ENCODE peak calls at places on chromosomes 6 and 20, in six cellular contexts. E is activated CD4-positive, alpha-beta T cell treated with anti-CD3 and anti-CD28 coated beads for 36 hours; S is HEK293T; N is dorsolateral prefrontal cortex; B is kidney glomerular epithelial cell; H is T-helper 2 cell. M is an unnamed sample.

GRCh38 chr6:34791842-34792604 is at the start of gene BLTP3A:
- DNase-seq in E (peak; percentile 88), S (peak; percentile 86), N (peak; percentile 60), B (peak; percentile 53), H (peak; percentile 65), M (peak; percentile 75)

GRCh38 chr6:54335871-54336270 is 27.6 kb downstream of the TINAG start:
- DNase-seq in E (no peak), S (no peak), N (no peak), B (peak; percentile 97), H (no peak), M (no peak)

GRCh38 chr6:10146723-10147451 is 268.0 kb downstream of the TFAP2A start:
- DNase-seq in E (peak; percentile 6), S (peak; percentile 75), N (peak; percentile 43), B (peak; percentile 3), H (no peak), M (peak; percentile 3)

GRCh38 chr6:13971303-13971702 is 46.6 kb downstream of the RNF182 start:
- DNase-seq in E (no peak), S (no peak), N (no peak), B (no peak), H (no peak), M (no peak)

GRCh38 chr6:42255050-42255449 is 37.4 kb upstream of the MRPS10 start:
- DNase-seq in E (no peak), S (no peak), N (no peak), B (no peak), H (no peak), M (no peak)

GRCh38 chr6:64062960-64063683 is 427.5 kb downstream of the PHF3 start:
- DNase-seq in E (no peak), S (no peak), N (no peak), B (no peak), H (no peak), M (no peak)

GRCh38 chr6:158545043-158545966 is 14.6 kb upstream of the TMEM181 start:
- DNase-seq in E (no peak), S (no peak), N (peak; percentile 35), B (no peak), H (no peak), M (no peak)

GRCh38 chr6:43800746-43801488 is 30.9 kb downstream of the VEGFA start:
- DNase-seq in E (no peak), S (no peak), N (no peak), B (no peak), H (no peak), M (no peak)

GRCh38 chr6:169976301-169977081 is 225.1 kb downstream of the ERMARD start:
- DNase-seq in E (no peak), S (no peak), N (no peak), B (no peak), H (no peak), M (no peak)

GRCh38 chr6:152273002-152273401 is 364.2 kb downstream of the SYNE1 start:
- DNase-seq in E (no peak), S (no peak), N (no peak), B (no peak), H (no peak), M (no peak)

GRCh38 chr6:53282741-53283140 is 66.0 kb downstream of the ELOVL5 start:
- DNase-seq in E (no peak), S (no peak), N (no peak), B (no peak), H (no peak), M (no peak)

GRCh38 chr6:158353851-158354508 is 41.7 kb downstream of the TULP4 start:
- DNase-seq in E (no peak), S (no peak), N (no peak), B (no peak), H (no peak), M (no peak)

GRCh38 chr6:365835-366234 is 25.7 kb upstream of the IRF4 start:
- DNase-seq in E (no peak), S (no peak), N (no peak), B (no peak), H (no peak), M (no peak)

GRCh38 chr6:26187981-26188635 is 100.9 kb downstream of the HFE start:
- DNase-seq in E (peak; percentile 78), S (no peak), N (no peak), B (no peak), H (peak; percentile 38), M (no peak)

GRCh38 chr6:101226677-101227135 is 166.8 kb upstream of the GRIK2 start:
- DNase-seq in E (peak; percentile 29), S (peak; percentile 18), N (no peak), B (no peak), H (no peak), M (no peak)

GRCh38 chr20:5918856-5919633 is 31.3 kb downstream of the TRMT6 start:
- DNase-seq in E (peak; percentile 12), S (no peak), N (no peak), B (peak; percentile 65), H (no peak), M (no peak)

GRCh38 chr20:63029358-63030121 is 22.8 kb upstream of the BHLHE23 start:
- DNase-seq in E (peak; percentile 64), S (no peak), N (no peak), B (peak; percentile 25), H (no peak), M (no peak)

GRCh38 chr20:46012926-46013825 is 4.5 kb downstream of the MMP9 start:
- DNase-seq in E (no peak), S (no peak), N (no peak), B (no peak), H (no peak), M (no peak)

GRCh38 chr6:5994234-5994998 is 12.3 kb downstream of the NRN1 start:
- DNase-seq in E (peak; percentile 39), S (no peak), N (no peak), B (no peak), H (no peak), M (no peak)

GRCh38 chr6:14863896-14864850 is 381.7 kb upstream of the JARID2 start:
- DNase-seq in E (no peak), S (peak; percentile 25), N (no peak), B (peak; percentile 36), H (no peak), M (peak; percentile 42)

GRCh38 chr20:9594284-9594875 is 80.0 kb downstream of the LAMP5 start:
- DNase-seq in E (no peak), S (no peak), N (no peak), B (peak; percentile 41), H (no peak), M (no peak)

GRCh38 chr6:142913511-142914047 is 31.4 kb downstream of the HIVEP2 start:
- DNase-seq in E (peak; percentile 82), S (no peak), N (no peak), B (no peak), H (peak; percentile 54), M (no peak)

GRCh38 chr6:34876451-34876850 is 11.4 kb downstream of the TAF11 start:
- DNase-seq in E (no peak), S (no peak), N (no peak), B (no peak), H (no peak), M (no peak)

GRCh38 chr20:32763202-32763999 is 1.2 kb downstream of the DNMT3B start:
- DNase-seq in E (peak; percentile 24), S (no peak), N (no peak), B (no peak), H (no peak), M (no peak)

GRCh38 chr6:15025416-15025815 is 220.5 kb upstream of the JARID2 start:
- DNase-seq in E (no peak), S (no peak), N (no peak), B (no peak), H (no peak), M (no peak)

GRCh38 chr6:163364641-163365040 is 49.9 kb upstream of the QKI start:
- DNase-seq in E (no peak), S (no peak), N (no peak), B (no peak), H (no peak), M (no peak)